ENCODE peak calls at places on chromosomes 5 and 9, in six cellular contexts. E is upper lobe of right lung, B is bronchial epithelial cell, K is colonic mucosa, G is spleen, S is tibial nerve. H is an unnamed sample.

GRCh38 chr5:104061707-104062106 is 499.1 kb upstream of the NUDT12 start:
- DNase-seq in E (no peak), B (no peak), K (no peak), G (no peak), S (no peak), H (no peak)

GRCh38 chr9:123326662-123327093 is 29.3 kb upstream of the CRB2 start:
- DNase-seq in E (no peak), B (no peak), K (no peak), G (no peak), S (no peak), H (no peak)

GRCh38 chr5:52269853-52270252 is 517.9 kb upstream of the ITGA1 start:
- DNase-seq in E (no peak), B (no peak), K (no peak), G (no peak), S (no peak), H (no peak)

GRCh38 chr5:32767948-32768427 is 56.9 kb downstream of the NPR3 start:
- DNase-seq in E (no peak), B (peak), K (no peak), G (no peak), S (no peak), H (no peak)

GRCh38 chr9:136697146-136697820 is 10.0 kb upstream of the AGPAT2 start:
- DNase-seq in E (peak), B (peak), K (no peak), G (no peak), S (no peak), H (no peak)

GRCh38 chr5:75672616-75673015 is 44.6 kb downstream of the POC5 start:
- DNase-seq in E (no peak), B (no peak), K (no peak), G (no peak), S (no peak), H (no peak)

GRCh38 chr9:89387970-89388867 is 69.9 kb downstream of the SECISBP2 start:
- DNase-seq in E (peak), B (peak), K (peak), G (peak), S (peak), H (no peak)

GRCh38 chr5:151741678-151742423 is 16.6 kb downstream of the ATOX1 start:
- DNase-seq in E (no peak), B (peak), K (no peak), G (no peak), S (no peak), H (no peak)

GRCh38 chr5:180910735-180911134 is 11.8 kb downstream of the BTNL8 start:
- DNase-seq in E (no peak), B (peak), K (no peak), G (no peak), S (no peak), H (no peak)

GRCh38 chr9:31683126-31683525 is 701.3 kb upstream of the ACO1 start:
- DNase-seq in E (no peak), B (no peak), K (no peak), G (no peak), S (no peak), H (no peak)

GRCh38 chr5:16578474-16578883 is 38.3 kb downstream of the RETREG1 start:
- DNase-seq in E (no peak), B (no peak), K (no peak), G (no peak), S (no peak), H (no peak)

GRCh38 chr5:138873886-138874200 is 1.3 kb downstream of the LRRTM2 start:
- DNase-seq in E (no peak), B (no peak), K (no peak), G (no peak), S (no peak), H (no peak)

GRCh38 chr9:3180696-3181048 is 336.8 kb upstream of the PUM3 start:
- DNase-seq in E (no peak), B (no peak), K (no peak), G (no peak), S (no peak), H (no peak)

GRCh38 chr9:92650839-92651621 is 18.9 kb downstream of the IPPK start:
- DNase-seq in E (peak), B (no peak), K (no peak), G (peak), S (no peak), H (peak)

GRCh38 chr5:147439253-147439652 is 70.6 kb downstream of the DPYSL3 start:
- DNase-seq in E (no peak), B (peak), K (no peak), G (no peak), S (no peak), H (no peak)

GRCh38 chr9:74760031-74760700 is 127.6 kb downstream of the TRPM6 start:
- DNase-seq in E (no peak), B (peak), K (no peak), G (no peak), S (no peak), H (no peak)

GRCh38 chr9:112112941-112113399 is 62.1 kb downstream of the SUSD1 start:
- DNase-seq in E (no peak), B (peak), K (peak), G (no peak), S (no peak), H (no peak)
- TF ChIP-seq CTCF in E (peak), B (peak), K (peak), G (no peak), S (no peak), H (peak)

DNA sequence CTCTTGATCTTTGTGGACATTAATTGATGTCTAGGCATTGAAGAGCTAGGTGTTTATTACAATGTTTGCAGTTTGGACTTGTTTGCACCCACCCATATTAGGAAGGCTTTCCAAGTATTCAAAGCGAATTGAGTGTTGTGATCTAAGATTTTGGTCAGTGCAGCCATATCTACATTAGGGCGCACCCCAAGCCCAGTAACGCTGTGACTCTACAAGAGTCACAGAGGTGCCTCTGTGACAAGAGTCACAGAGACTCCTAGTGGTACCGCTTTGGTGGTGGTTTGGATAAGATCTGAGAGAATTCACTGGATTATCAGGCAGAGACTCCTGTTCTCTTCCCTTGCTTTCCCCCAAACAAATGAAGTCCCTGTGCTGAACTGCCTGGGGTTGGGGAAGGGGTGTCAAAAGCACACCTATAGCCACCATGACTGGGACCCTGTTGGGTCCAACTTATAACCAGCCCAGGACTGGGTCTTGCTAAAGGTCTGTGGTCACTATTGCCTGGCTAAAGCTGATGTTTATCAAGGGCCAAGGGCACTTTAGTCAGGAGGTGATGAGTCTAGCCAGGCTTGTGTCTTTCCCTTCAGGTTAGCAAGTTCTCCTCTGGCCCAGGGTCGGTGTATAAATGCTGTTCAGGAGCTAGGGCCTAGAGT is 114.1 kb upstream of the RIOK2 start:
- DNase-seq in E (no peak), B (peak), K (peak), G (no peak), S (no peak), H (no peak)
- TF ChIP-seq CTCF in E (peak), B (peak), K (peak), G (peak), S (no peak), H (peak)

GRCh38 chr5:91419571-91420537 is 36.7 kb upstream of the ARRDC3 start:
- DNase-seq in E (no peak), B (peak), K (peak), G (no peak), S (peak), H (no peak)
- TF ChIP-seq CTCF in E (peak), B (peak), K (peak), G (peak), S (peak), H (peak)

GRCh38 chr9:27194401-27195091 is 85.5 kb downstream of the TEK start:
- DNase-seq in E (no peak), B (peak), K (no peak), G (no peak), S (no peak), H (no peak)

GRCh38 chr9:27195191-27195590 is 86.2 kb downstream of the TEK start:
- DNase-seq in E (no peak), B (no peak), K (no peak), G (no peak), S (no peak), H (no peak)

GRCh38 chr9:27196383-27196782 is 87.4 kb downstream of the TEK start:
- DNase-seq in E (no peak), B (peak), K (no peak), G (no peak), S (no peak), H (no peak)

GRCh38 chr9:27202056-27202455 is 93.0 kb downstream of the TEK start:
- DNase-seq in E (no peak), B (no peak), K (no peak), G (no peak), S (no peak), H (no peak)

GRCh38 chr9:27198175-27198574 is 89.2 kb downstream of the TEK start:
- DNase-seq in E (no peak), B (no peak), K (no peak), G (no peak), S (no peak), H (no peak)
- TF ChIP-seq CTCF in E (no peak), B (peak), K (no peak), G (no peak), S (no peak), H (peak)